ENCODE peak calls at places on chromosomes 2 and 18, in eight cellular contexts. G is HL-60; K is CD8-positive, alpha-beta memory T cell; O is heart left ventricle; V is AG04450; N is GM06990; W is CD8-positive, alpha-beta T cell; Y is GM12865. E is an unnamed sample.

GRCh38 chr2:239186958-239187357 is 213.9 kb downstream of the HDAC4 start:
- DNase-seq in G (no peak), K (no peak), O (no peak), V (no peak), N (no peak), W (no peak), Y (no peak), E (no peak)

GRCh38 chr2:233915133-233915532 is 2.0 kb upstream of the TRPM8 start:
- DNase-seq in G (no peak), K (no peak), O (no peak), V (no peak), N (no peak), W (no peak), Y (peak; percentile 2), E (no peak)

GRCh38 chr18:41146301-41146700 is 808.7 kb upstream of the PIK3C3 start:
- DNase-seq in G (no peak), K (no peak), O (no peak), V (no peak), N (no peak), W (no peak), Y (no peak), E (no peak)

GRCh38 chr18:24613887-24614286 is 153.4 kb downstream of the HRH4 start:
- DNase-seq in G (peak; percentile 82), K (no peak), O (no peak), V (no peak), N (no peak), W (no peak), Y (no peak), E (no peak)

GRCh38 chr2:12507295-12507694 is 209.4 kb upstream of the TRIB2 start:
- DNase-seq in G (peak; percentile 94), K (peak; percentile 25), O (no peak), V (no peak), N (peak; percentile 69), W (no peak), Y (peak; percentile 83), E (no peak)

GRCh38 chr2:238569415-238570195 is 142.9 kb downstream of the ASB1 start:
- DNase-seq in G (no peak), K (no peak), O (peak; percentile 82), V (no peak), N (no peak), W (no peak), Y (no peak), E (no peak)

GRCh38 chr18:63890950-63891304 is 3.4 kb downstream of the SERPINB2 start:
- DNase-seq in G (peak; percentile 86), K (no peak), O (no peak), V (no peak), N (no peak), W (no peak), Y (peak; percentile 64), E (no peak)

GRCh38 chr2:218448934-218449333 is 30.0 kb downstream of the VIL1 start:
- DNase-seq in G (no peak), K (no peak), O (no peak), V (peak; percentile 6), N (no peak), W (no peak), Y (no peak), E (no peak)

DNA sequence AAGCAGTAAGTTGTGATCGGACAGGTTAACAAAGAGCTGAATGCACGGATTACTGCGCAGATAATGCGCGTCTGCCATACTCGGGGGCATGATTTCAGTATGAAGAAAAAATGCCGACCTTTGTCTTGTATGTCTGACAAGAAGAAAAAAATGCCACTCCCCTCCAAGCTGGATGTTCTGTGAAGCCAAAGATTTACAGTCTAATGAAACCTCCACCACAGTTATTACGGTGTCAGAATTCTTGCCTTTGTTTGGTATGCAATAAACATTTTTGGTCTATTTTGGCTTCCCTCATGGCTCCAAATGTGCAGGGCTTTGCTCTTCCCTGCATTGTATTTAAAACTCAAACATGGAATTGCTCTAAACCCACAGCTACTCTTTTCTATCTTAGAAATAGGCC is 72.2 kb upstream of the THUMPD2 start:
- DNase-seq in G (no peak), K (no peak), O (no peak), V (no peak), N (no peak), W (no peak), Y (no peak), E (no peak)
- H3K4me3 ChIP-seq in G (no peak overlapping the region), K (no peak overlapping the region), O (no peak overlapping the region), V (no peak overlapping the region), N (no peak overlapping the region), W (no peak overlapping the region), Y (no peak overlapping the region), E (no peak overlapping the region)

DNA sequence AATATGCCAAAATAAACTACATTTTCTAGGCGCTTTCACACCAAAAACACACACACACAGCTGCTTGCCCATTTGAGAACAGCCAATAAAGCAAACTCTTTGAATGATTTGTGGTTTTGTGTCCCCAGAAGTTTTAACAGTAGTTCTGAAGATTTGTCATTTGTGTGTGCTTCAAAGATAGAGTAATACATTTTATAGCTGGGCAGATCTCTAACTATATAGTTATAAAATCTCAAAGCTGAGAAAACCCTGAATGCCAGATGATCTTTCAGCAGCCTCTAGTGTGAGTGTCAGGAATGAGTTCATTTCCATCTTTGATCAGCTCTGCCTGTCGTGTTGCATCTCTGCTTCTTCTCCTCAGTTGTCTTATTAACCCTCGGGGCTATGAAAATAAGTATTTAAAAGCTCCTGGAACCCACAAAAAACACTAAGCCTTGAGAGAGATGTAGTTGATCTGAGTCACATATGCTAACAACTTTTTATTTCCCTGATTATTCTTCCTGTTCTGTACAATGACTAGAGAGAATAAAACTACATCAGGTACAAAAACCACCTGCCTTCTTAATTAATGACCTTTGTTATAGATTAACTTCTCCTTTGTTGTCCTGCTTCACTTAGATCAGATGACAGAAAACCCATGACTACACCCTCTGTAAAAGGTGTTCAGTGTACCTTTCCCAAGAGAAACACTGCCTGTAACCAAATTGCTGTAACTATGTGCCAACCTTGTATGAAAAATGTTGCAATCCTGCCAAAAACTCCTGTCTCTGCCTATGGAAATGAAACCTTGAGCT is 30.0 kb upstream of the SLC3A1 start:
- DNase-seq in G (peak; percentile 43), K (no peak), O (no peak), V (no peak), N (no peak), W (no peak), Y (no peak), E (no peak)
- H3K4me3 ChIP-seq in G (no peak overlapping the region), K (no peak overlapping the region), O (no peak overlapping the region), V (no peak overlapping the region), N (no peak overlapping the region), W (no peak overlapping the region), Y (no peak overlapping the region), E (no peak overlapping the region)

GRCh38 chr2:144834954-144835633 is 315.2 kb upstream of the ZEB2 start:
- DNase-seq in G (no peak), K (no peak), O (peak; percentile 65), V (peak; percentile 59), N (no peak), W (no peak), Y (no peak), E (no peak)
- H3K4me3 ChIP-seq in G (no peak overlapping the region), K (no peak overlapping the region), O (no peak overlapping the region), V (peak overlapping the region; percentile 39), N (no peak overlapping the region), W (no peak overlapping the region), Y (no peak overlapping the region), E (no peak overlapping the region)

DNA sequence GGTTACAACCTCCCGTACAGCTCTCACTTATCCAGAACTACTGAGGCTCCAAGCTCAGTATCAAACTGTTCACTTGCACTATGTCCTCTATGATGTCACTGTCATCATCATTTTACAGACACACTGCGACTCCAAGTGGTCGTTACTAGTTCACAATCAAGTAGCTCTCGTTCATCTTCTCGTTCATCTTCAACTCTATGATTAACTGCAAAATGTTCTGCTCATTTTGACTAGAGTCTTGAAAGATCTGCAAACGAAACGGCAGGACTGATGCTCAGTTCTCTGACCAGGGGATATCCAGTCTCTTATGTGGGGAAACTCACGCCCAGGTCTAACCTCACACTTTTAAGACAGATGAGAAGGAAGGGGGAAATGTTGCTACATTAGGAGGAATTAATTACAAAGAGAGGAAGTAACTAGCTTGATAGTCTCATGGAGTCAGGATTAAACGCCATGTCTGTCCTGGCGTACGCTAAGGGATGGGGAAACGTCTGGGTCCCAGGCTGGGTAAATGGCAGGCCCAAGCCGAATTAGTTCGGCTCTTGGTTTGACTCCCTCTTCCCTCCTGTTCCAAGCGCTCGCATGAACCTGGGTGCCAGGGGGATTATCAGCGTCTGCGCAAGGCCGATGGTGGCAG is 794 bp upstream of the CHCHD5 start:
- DNase-seq in G (peak; percentile 34), K (no peak), O (no peak), V (no peak), N (no peak), W (no peak), Y (peak; percentile 24), E (no peak)
- H3K4me3 ChIP-seq in G (peak overlapping the region; percentile 69), K (peak overlapping the region; percentile 96), O (peak overlapping the region; percentile 82), V (peak overlapping the region; percentile 70), N (peak overlapping the region; percentile 88), W (peak overlapping the region; percentile 79), Y (peak overlapping the region; percentile 90), E (peak overlapping the region; percentile 89)

GRCh38 chr2:150476213-150476740 is 11.2 kb downstream of the RND3 start:
- DNase-seq in G (no peak), K (no peak), O (no peak), V (no peak), N (no peak), W (no peak), Y (no peak), E (no peak)
- H3K4me3 ChIP-seq in G (no peak overlapping the region), K (no peak overlapping the region), O (peak overlapping the region; percentile 2), V (peak overlapping the region; percentile 94), N (no peak overlapping the region), W (no peak overlapping the region), Y (no peak overlapping the region), E (no peak overlapping the region)

GRCh38 chr2:137966043-137966442 is 1.8 kb downstream of the HNMT start:
- DNase-seq in G (no peak), K (no peak), O (no peak), V (no peak), N (no peak), W (no peak), Y (no peak), E (no peak)
- H3K4me3 ChIP-seq in G (no peak overlapping the region), K (no peak overlapping the region), O (peak overlapping the region; percentile 63), V (peak overlapping the region; percentile 37), N (no peak overlapping the region), W (no peak overlapping the region), Y (no peak overlapping the region), E (no peak overlapping the region)

DNA sequence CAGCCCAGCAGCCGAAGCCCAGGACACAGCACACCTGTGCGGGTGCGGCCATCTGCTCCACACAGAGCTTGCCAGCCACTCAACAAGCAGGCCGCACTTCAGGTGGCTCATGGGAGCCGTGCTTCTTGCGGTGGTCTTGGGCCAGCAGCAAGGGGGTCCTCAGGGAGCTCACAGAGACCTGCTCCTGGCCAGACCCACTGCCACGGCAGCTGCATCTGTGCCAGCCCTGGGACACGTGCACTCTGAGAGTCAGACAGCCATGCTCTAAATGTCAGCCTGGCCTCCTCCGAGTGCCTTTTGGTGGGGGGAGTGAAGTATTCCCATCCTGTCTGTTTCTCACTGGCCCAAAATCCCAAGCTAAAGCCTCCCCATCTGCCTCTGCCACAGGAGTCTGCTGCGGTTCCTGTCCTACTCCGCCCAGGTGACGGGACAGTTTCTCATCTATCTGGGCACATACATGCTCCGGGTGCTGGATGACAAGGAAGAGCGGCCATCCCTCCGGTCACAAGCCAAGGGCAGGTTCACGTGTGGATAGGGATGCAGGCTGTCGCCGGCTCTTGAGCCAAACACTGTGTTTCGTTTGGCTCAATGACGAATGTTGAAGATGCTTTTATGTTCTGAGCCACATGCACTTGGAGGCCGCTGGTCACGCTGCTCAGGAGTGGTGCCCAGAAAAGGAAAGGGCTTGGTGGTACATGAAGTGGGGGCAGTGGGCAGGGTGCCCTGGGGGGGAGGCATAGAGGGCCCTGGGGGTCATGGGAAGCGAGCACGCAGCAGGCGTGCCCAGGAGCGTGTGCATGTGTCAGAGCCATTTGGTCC is 22.8 kb downstream of the CIDEA start:
- DNase-seq in G (no peak), K (no peak), O (no peak), V (no peak), N (no peak), W (no peak), Y (no peak), E (no peak)
- H3K4me3 ChIP-seq in G (no peak overlapping the region), K (no peak overlapping the region), O (no peak overlapping the region), V (no peak overlapping the region), N (no peak overlapping the region), W (no peak overlapping the region), Y (no peak overlapping the region), E (no peak overlapping the region)